ENCODE peak calls at places on chromosomes 2 and 18, in eight cellular contexts. One of them, this sample, is unnamed.

GRCh38 chr2:236395067-236395466 is 130.9 kb upstream of the ASB18 start:
- DNase-seq in GM06990: no peak
- DNase-seq in transverse colon: no peak
- DNase-seq in ovary: no peak
- DNase-seq in GM12864: no peak
- DNase-seq in AG10803: no peak
- DNase-seq in tibial nerve: no peak
- DNase-seq in foreskin fibroblast: no peak
- DNase-seq in this sample: no peak

GRCh38 chr18:74425876-74426275 is 31.2 kb downstream of the DIPK1C start:
- DNase-seq in ovary: no peak
- DNase-seq in transverse colon: no peak
- DNase-seq in tibial nerve: no peak
- DNase-seq in GM06990: no peak
- DNase-seq in GM12864: no peak
- DNase-seq in foreskin fibroblast: no peak
- DNase-seq in AG10803: no peak
- DNase-seq in this sample: no peak

GRCh38 chr2:240508832-240509545 is 48.8 kb downstream of the ANKMY1 start:
- DNase-seq in transverse colon: no peak
- DNase-seq in GM12864: no peak
- DNase-seq in GM06990: no peak
- DNase-seq in tibial nerve: no peak
- DNase-seq in ovary: no peak
- DNase-seq in foreskin fibroblast: no peak
- DNase-seq in AG10803: no peak
- DNase-seq in this sample: no peak

GRCh38 chr2:8457092-8457481 is 224.8 kb upstream of the ID2 start:
- DNase-seq in GM06990: no peak
- DNase-seq in GM12864: no peak
- DNase-seq in ovary: no peak
- DNase-seq in AG10803: no peak
- DNase-seq in transverse colon: peak; percentile 83
- DNase-seq in tibial nerve: no peak
- DNase-seq in foreskin fibroblast: no peak
- DNase-seq in this sample: peak; percentile 36

GRCh38 chr2:71614976-71615768 is 161.8 kb downstream of the DYSF start:
- DNase-seq in transverse colon: peak; percentile 37
- DNase-seq in foreskin fibroblast: peak; percentile 44
- DNase-seq in AG10803: peak; percentile 88
- DNase-seq in GM06990: no peak
- DNase-seq in ovary: peak; percentile 47
- DNase-seq in tibial nerve: peak; percentile 44
- DNase-seq in GM12864: no peak
- DNase-seq in this sample: no peak

GRCh38 chr18:12315911-12316310 is 7.9 kb downstream of the TUBB6 start:
- DNase-seq in ovary: no peak
- DNase-seq in foreskin fibroblast: no peak
- DNase-seq in AG10803: no peak
- DNase-seq in GM12864: no peak
- DNase-seq in GM06990: no peak
- DNase-seq in transverse colon: no peak
- DNase-seq in tibial nerve: no peak
- DNase-seq in this sample: no peak

GRCh38 chr2:224973112-224974016 is 68.9 kb downstream of the DOCK10 start:
- DNase-seq in transverse colon: peak; percentile 68
- DNase-seq in tibial nerve: no peak
- DNase-seq in ovary: no peak
- DNase-seq in foreskin fibroblast: peak; percentile 54
- DNase-seq in GM06990: no peak
- DNase-seq in AG10803: peak; percentile 31
- DNase-seq in GM12864: no peak
- DNase-seq in this sample: peak; percentile 64

GRCh38 chr2:230693411-230693810 is 19.2 kb upstream of the CAB39 start:
- DNase-seq in ovary: no peak
- DNase-seq in AG10803: no peak
- DNase-seq in transverse colon: no peak
- DNase-seq in tibial nerve: no peak
- DNase-seq in foreskin fibroblast: no peak
- DNase-seq in GM06990: no peak
- DNase-seq in GM12864: no peak
- DNase-seq in this sample: no peak

GRCh38 chr2:228329279-228329678 is 147.8 kb upstream of the SPHKAP start:
- DNase-seq in foreskin fibroblast: no peak
- DNase-seq in AG10803: no peak
- DNase-seq in tibial nerve: no peak
- DNase-seq in GM12864: no peak
- DNase-seq in ovary: no peak
- DNase-seq in transverse colon: no peak
- DNase-seq in GM06990: no peak
- DNase-seq in this sample: no peak

GRCh38 chr18:63974991-63975390 is 5.1 kb downstream of the SERPINB8 start:
- DNase-seq in foreskin fibroblast: peak; percentile 59
- DNase-seq in tibial nerve: peak; percentile 23
- DNase-seq in GM06990: no peak
- DNase-seq in GM12864: no peak
- DNase-seq in AG10803: peak; percentile 52
- DNase-seq in transverse colon: peak; percentile 37
- DNase-seq in ovary: no peak
- DNase-seq in this sample: peak; percentile 51

GRCh38 chr2:198657520-198658121 is 800.1 kb downstream of the SATB2 start:
- DNase-seq in transverse colon: peak; percentile 36
- DNase-seq in AG10803: peak; percentile 42
- DNase-seq in GM12864: no peak
- DNase-seq in foreskin fibroblast: peak; percentile 26
- DNase-seq in GM06990: no peak
- DNase-seq in tibial nerve: no peak
- DNase-seq in ovary: no peak
- DNase-seq in this sample: peak; percentile 22

GRCh38 chr2:67455219-67456142 is 58.3 kb downstream of the ETAA1 start:
- DNase-seq in GM06990: no peak
- DNase-seq in transverse colon: no peak
- DNase-seq in ovary: no peak
- DNase-seq in foreskin fibroblast: no peak
- DNase-seq in GM12864: no peak
- DNase-seq in AG10803: no peak
- DNase-seq in tibial nerve: no peak
- DNase-seq in this sample: no peak

GRCh38 chr2:198483046-198483445 is 678.7 kb downstream of the PLCL1 start:
- DNase-seq in ovary: no peak
- DNase-seq in GM12864: no peak
- DNase-seq in AG10803: peak; percentile 42
- DNase-seq in transverse colon: no peak
- DNase-seq in foreskin fibroblast: no peak
- DNase-seq in tibial nerve: no peak
- DNase-seq in GM06990: no peak
- DNase-seq in this sample: no peak

GRCh38 chr18:75533954-75534353 is 106.5 kb upstream of the SMIM21 start:
- DNase-seq in AG10803: peak; percentile 69
- DNase-seq in tibial nerve: no peak
- DNase-seq in ovary: no peak
- DNase-seq in GM12864: no peak
- DNase-seq in foreskin fibroblast: peak; percentile 54
- DNase-seq in transverse colon: no peak
- DNase-seq in GM06990: no peak
- DNase-seq in this sample: no peak

GRCh38 chr18:23743733-23744333 is 54.6 kb downstream of the LAMA3 start:
- DNase-seq in transverse colon: no peak
- DNase-seq in GM12864: no peak
- DNase-seq in foreskin fibroblast: no peak
- DNase-seq in ovary: no peak
- DNase-seq in tibial nerve: no peak
- DNase-seq in GM06990: no peak
- DNase-seq in AG10803: no peak
- DNase-seq in this sample: no peak

GRCh38 chr2:12507295-12507694 is 209.4 kb upstream of the TRIB2 start:
- DNase-seq in tibial nerve: no peak
- DNase-seq in foreskin fibroblast: peak; percentile 96
- DNase-seq in ovary: peak; percentile 45
- DNase-seq in AG10803: peak; percentile 94
- DNase-seq in transverse colon: no peak
- DNase-seq in GM12864: no peak
- DNase-seq in GM06990: peak; percentile 69
- DNase-seq in this sample: peak; percentile 94

DNA sequence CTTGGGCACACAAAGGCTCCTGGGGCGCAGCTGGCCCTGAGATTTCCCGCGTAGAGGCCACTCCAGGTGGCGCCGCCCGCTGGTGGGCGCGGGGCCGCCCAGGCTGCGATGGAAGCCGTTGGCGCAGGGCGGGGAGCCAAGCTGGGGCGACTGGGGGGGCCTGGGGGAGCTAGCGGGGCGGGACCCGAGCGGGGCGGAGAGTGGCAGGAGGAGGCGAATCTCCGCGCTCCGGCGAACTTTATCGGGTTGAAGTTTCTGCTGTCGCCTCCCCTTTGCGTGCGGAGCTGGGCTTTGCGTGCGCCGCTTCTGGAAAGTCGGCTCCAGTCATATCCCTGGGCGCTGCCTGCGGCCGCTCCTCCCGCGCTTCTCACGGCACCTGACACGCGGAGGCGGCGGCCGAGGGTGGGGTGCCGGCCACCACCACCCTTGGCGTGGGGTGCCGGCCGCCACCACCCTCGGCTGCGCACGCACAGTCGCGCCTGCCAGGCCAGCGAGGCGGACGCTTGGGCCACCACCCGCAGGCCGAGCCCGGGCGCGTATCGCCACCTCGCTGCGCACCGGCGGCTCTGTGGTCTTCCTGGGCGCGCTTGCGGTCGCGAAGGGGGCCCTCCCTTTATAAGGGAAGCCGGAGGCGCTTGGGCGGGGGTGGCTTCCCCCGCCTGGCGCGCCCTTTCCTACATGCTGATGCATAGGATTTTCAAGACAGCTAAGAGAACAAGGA is 919 bp upstream of the CYP1B1 start:
- DNase-seq in AG10803: peak; percentile 97
- DNase-seq in GM06990: peak; percentile 85
- DNase-seq in tibial nerve: peak; percentile 66
- DNase-seq in transverse colon: peak; percentile 63
- DNase-seq in ovary: peak; percentile 65
- DNase-seq in foreskin fibroblast: peak; percentile 96
- DNase-seq in GM12864: peak; percentile 41
- DNase-seq in this sample: peak; percentile 86
- TF ChIP-seq CTCF in AG10803: no peak
- TF ChIP-seq CTCF in GM06990: peak; percentile 53
- TF ChIP-seq CTCF in tibial nerve: peak; percentile 31
- TF ChIP-seq CTCF in transverse colon: peak; percentile 17
- TF ChIP-seq CTCF in ovary: no peak
- TF ChIP-seq CTCF in foreskin fibroblast: peak; percentile 15
- TF ChIP-seq CTCF in GM12864: peak; percentile 18
- TF ChIP-seq CTCF in this sample: peak; percentile 38

GRCh38 chr2:26178746-26179436 is 6.0 kb downstream of the GAREM2 start:
- DNase-seq in ovary: peak; percentile 41
- DNase-seq in tibial nerve: peak; percentile 19
- DNase-seq in GM06990: no peak
- DNase-seq in AG10803: peak; percentile 4
- DNase-seq in foreskin fibroblast: peak; percentile 72
- DNase-seq in GM12864: no peak
- DNase-seq in transverse colon: peak; percentile 56
- DNase-seq in this sample: no peak
- TF ChIP-seq CTCF in ovary: no peak
- TF ChIP-seq CTCF in tibial nerve: no peak
- TF ChIP-seq CTCF in GM06990: no peak
- TF ChIP-seq CTCF in AG10803: no peak
- TF ChIP-seq CTCF in foreskin fibroblast: no peak
- TF ChIP-seq CTCF in GM12864: no peak
- TF ChIP-seq CTCF in transverse colon: no peak
- TF ChIP-seq CTCF in this sample: no peak

DNA sequence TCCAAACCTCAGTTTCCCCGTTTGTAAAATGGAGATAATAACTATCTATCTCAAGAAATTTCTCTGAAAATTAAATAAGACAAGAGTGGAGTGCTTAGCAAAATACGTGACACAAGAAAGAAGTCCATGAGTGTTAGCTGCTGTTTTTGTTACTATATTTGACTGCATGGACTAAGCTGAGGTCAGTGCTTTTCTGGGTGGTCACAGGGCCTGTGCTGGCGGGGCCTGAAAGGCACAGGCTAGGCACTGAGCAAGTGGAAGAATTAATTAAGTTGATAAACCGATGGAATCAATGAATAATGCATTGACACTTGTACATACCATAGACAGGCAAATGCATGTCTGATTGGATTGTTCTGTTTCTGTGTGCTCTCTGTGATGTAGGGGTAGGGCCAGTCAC is 27.3 kb downstream of the RPL37A start:
- DNase-seq in GM12864: no peak
- DNase-seq in foreskin fibroblast: no peak
- DNase-seq in GM06990: no peak
- DNase-seq in transverse colon: no peak
- DNase-seq in AG10803: no peak
- DNase-seq in ovary: no peak
- DNase-seq in tibial nerve: no peak
- DNase-seq in this sample: no peak
- TF ChIP-seq CTCF in GM12864: no peak
- TF ChIP-seq CTCF in foreskin fibroblast: no peak
- TF ChIP-seq CTCF in GM06990: no peak
- TF ChIP-seq CTCF in transverse colon: no peak
- TF ChIP-seq CTCF in AG10803: no peak
- TF ChIP-seq CTCF in ovary: no peak
- TF ChIP-seq CTCF in tibial nerve: no peak
- TF ChIP-seq CTCF in this sample: no peak

DNA sequence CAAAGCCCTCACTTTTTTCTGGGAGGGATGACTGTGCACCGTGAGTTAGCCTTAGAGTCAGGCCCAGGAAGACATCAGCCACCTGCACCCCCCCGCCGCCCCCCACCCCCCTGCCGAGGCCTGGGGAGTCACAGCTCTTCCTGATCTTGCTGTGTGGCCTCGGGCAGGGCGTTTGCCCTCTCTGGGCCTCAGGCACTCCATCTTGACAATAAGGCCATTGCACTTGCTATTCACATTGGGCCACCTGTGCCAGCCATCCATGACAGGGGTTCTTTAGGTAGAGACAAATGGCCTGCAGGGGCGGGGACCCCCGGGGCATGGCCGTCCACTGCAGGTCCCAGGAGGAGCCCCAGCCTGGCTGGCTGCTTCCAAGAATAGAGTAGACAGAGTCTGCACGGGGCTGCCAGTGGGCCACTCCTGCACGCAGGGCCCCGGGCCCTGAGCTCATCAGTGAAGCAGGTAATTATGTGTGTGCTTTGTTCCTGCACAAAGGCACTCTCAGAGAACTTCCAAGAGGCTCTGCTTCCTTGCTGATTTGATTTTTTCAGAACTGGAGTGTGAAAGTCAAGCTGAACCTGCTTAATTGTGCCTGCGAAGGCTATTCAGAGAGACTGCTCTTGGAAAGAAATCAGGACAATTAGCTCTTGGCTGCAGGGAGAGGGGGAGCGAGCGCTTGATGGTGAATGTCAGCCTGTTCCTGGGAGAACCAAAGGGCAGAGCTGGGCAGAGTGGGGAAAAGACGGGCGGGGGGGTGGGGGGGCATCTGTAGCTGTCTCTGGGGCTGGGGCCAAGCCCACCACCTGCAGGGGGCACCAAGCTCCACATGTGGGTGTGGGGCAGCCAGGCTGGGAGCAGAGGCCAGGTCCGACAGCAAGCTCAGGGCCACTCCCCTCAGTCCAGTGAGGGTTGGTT is 40.3 kb downstream of the RRM2 start:
- DNase-seq in transverse colon: no peak
- DNase-seq in tibial nerve: no peak
- DNase-seq in GM12864: no peak
- DNase-seq in foreskin fibroblast: no peak
- DNase-seq in AG10803: no peak
- DNase-seq in ovary: no peak
- DNase-seq in GM06990: no peak
- DNase-seq in this sample: no peak
- TF ChIP-seq CTCF in transverse colon: no peak
- TF ChIP-seq CTCF in tibial nerve: no peak
- TF ChIP-seq CTCF in GM12864: peak; percentile 8
- TF ChIP-seq CTCF in foreskin fibroblast: no peak
- TF ChIP-seq CTCF in AG10803: no peak
- TF ChIP-seq CTCF in ovary: no peak
- TF ChIP-seq CTCF in GM06990: peak; percentile 26
- TF ChIP-seq CTCF in this sample: no peak